ENCODE peak calls at places on chromosomes 2 and 18, in five cellular contexts. One of them, this sample, is unnamed.
A peak's percentile ranks its signal among the peaks of the same experiment; 100 is the strongest.

GRCh38 chr2:51859260-51859659 is 827.3 kb upstream of the NRXN1 start:
- DNase-seq in A549: no peak
- DNase-seq in H1: no peak
- DNase-seq in K562: no peak
- DNase-seq in GM12878: no peak
- DNase-seq in this sample: no peak

GRCh38 chr2:39597309-39597708 is 68.4 kb upstream of the TMEM178A start:
- DNase-seq in GM12878: no peak
- DNase-seq in K562: no peak
- DNase-seq in H1: no peak
- DNase-seq in A549: no peak
- DNase-seq in this sample: no peak

GRCh38 chr2:41610501-41611242 is 437.1 kb upstream of the PKDCC start:
- DNase-seq in K562: no peak
- DNase-seq in GM12878: no peak
- DNase-seq in A549: no peak
- DNase-seq in H1: no peak
- DNase-seq in this sample: peak; percentile 36

GRCh38 chr2:105617631-105618350 is 126.9 kb upstream of the NCK2 start:
- DNase-seq in K562: no peak
- DNase-seq in H1: no peak
- DNase-seq in A549: no peak
- DNase-seq in GM12878: no peak
- DNase-seq in this sample: no peak

GRCh38 chr2:99856119-99856518 is 286.3 kb downstream of the AFF3 start:
- DNase-seq in H1: no peak
- DNase-seq in GM12878: no peak
- DNase-seq in A549: no peak
- DNase-seq in K562: no peak
- DNase-seq in this sample: no peak

GRCh38 chr2:33372940-33373553 is 103.4 kb upstream of the RASGRP3 start:
- DNase-seq in H1: no peak
- DNase-seq in A549: peak; percentile 61
- DNase-seq in GM12878: peak; percentile 19
- DNase-seq in K562: peak; percentile 58
- DNase-seq in this sample: peak; percentile 28

GRCh38 chr2:95277246-95277906 is 3.1 kb downstream of the PROM2 start:
- DNase-seq in K562: peak; percentile 72
- DNase-seq in H1: no peak
- DNase-seq in GM12878: no peak
- DNase-seq in A549: no peak
- DNase-seq in this sample: no peak

GRCh38 chr2:217412721-217413120 is 552.9 kb upstream of the TNP1 start:
- DNase-seq in H1: no peak
- DNase-seq in K562: no peak
- DNase-seq in A549: no peak
- DNase-seq in GM12878: no peak
- DNase-seq in this sample: no peak

GRCh38 chr18:77044866-77045664 is 87.5 kb downstream of the MBP start:
- DNase-seq in K562: no peak
- DNase-seq in GM12878: no peak
- DNase-seq in A549: no peak
- DNase-seq in H1: no peak
- DNase-seq in this sample: no peak

GRCh38 chr18:43774497-43774896 is 497.2 kb upstream of the SYT4 start:
- DNase-seq in H1: no peak
- DNase-seq in GM12878: no peak
- DNase-seq in K562: no peak
- DNase-seq in A549: no peak
- DNase-seq in this sample: no peak

GRCh38 chr2:180730976-180731375 is 249.4 kb upstream of the UBE2E3 start:
- DNase-seq in A549: no peak
- DNase-seq in GM12878: no peak
- DNase-seq in H1: no peak
- DNase-seq in K562: no peak
- DNase-seq in this sample: peak; percentile 27

GRCh38 chr2:55309441-55309840 is 40.4 kb upstream of the MTIF2 start:
- DNase-seq in K562: no peak
- DNase-seq in H1: no peak
- DNase-seq in A549: no peak
- DNase-seq in GM12878: no peak
- DNase-seq in this sample: peak; percentile 80

GRCh38 chr2:178072383-178073301 is at the start of gene PDE11A:
- DNase-seq in H1: peak; percentile 85
- DNase-seq in GM12878: no peak
- DNase-seq in K562: peak; percentile 83
- DNase-seq in A549: peak; percentile 45
- DNase-seq in this sample: peak; percentile 66
- TF ChIP-seq POLR2A in H1: no peak
- TF ChIP-seq POLR2A in GM12878: no peak
- TF ChIP-seq POLR2A in K562: peak; percentile 87
- TF ChIP-seq POLR2A in A549: peak; percentile 74
- TF ChIP-seq POLR2A in this sample: no peak

GRCh38 chr2:238250896-238251295 is 11.1 kb upstream of the HES6 start:
- DNase-seq in GM12878: no peak
- DNase-seq in H1: no peak
- DNase-seq in K562: no peak
- DNase-seq in A549: no peak
- DNase-seq in this sample: no peak

GRCh38 chr2:238251331-238251730 is 11.5 kb upstream of the HES6 start:
- DNase-seq in A549: no peak
- DNase-seq in H1: no peak
- DNase-seq in K562: no peak
- DNase-seq in GM12878: no peak
- DNase-seq in this sample: no peak

GRCh38 chr2:238254095-238254494 is 14.3 kb upstream of the HES6 start:
- DNase-seq in GM12878: no peak
- DNase-seq in A549: no peak
- DNase-seq in K562: no peak
- DNase-seq in H1: no peak
- DNase-seq in this sample: no peak

GRCh38 chr2:238251986-238252385 is 12.1 kb upstream of the HES6 start:
- DNase-seq in GM12878: no peak
- DNase-seq in H1: no peak
- DNase-seq in A549: no peak
- DNase-seq in K562: no peak
- DNase-seq in this sample: no peak

GRCh38 chr2:238252766-238253630 is 13.2 kb upstream of the HES6 start:
- DNase-seq in K562: no peak
- DNase-seq in GM12878: no peak
- DNase-seq in A549: no peak
- DNase-seq in H1: no peak
- DNase-seq in this sample: no peak
- TF ChIP-seq USF2 in K562: no peak
- TF ChIP-seq USF2 in GM12878: no peak
- TF ChIP-seq USF2 in A549: no peak
- TF ChIP-seq USF2 in H1: no peak
- TF ChIP-seq USF2 in this sample: no peak

GRCh38 chr2:43220229-43220981 is 6.0 kb downstream of the ZFP36L2 start:
- DNase-seq in K562: no peak
- DNase-seq in H1: no peak
- DNase-seq in A549: no peak
- DNase-seq in GM12878: no peak
- DNase-seq in this sample: peak; percentile 42

GRCh38 chr2:43222472-43223146 is 3.8 kb downstream of the ZFP36L2 start:
- DNase-seq in H1: no peak
- DNase-seq in K562: no peak
- DNase-seq in GM12878: no peak
- DNase-seq in A549: no peak
- DNase-seq in this sample: peak; percentile 41

GRCh38 chr2:43223412-43224040 is 2.9 kb downstream of the ZFP36L2 start:
- DNase-seq in K562: no peak
- DNase-seq in H1: no peak
- DNase-seq in GM12878: no peak
- DNase-seq in A549: no peak
- DNase-seq in this sample: peak; percentile 57

GRCh38 chr2:43220982-43221659 is 5.3 kb downstream of the ZFP36L2 start:
- DNase-seq in A549: no peak
- DNase-seq in K562: peak; percentile 31
- DNase-seq in H1: peak; percentile 62
- DNase-seq in GM12878: no peak
- DNase-seq in this sample: peak; percentile 95

DNA sequence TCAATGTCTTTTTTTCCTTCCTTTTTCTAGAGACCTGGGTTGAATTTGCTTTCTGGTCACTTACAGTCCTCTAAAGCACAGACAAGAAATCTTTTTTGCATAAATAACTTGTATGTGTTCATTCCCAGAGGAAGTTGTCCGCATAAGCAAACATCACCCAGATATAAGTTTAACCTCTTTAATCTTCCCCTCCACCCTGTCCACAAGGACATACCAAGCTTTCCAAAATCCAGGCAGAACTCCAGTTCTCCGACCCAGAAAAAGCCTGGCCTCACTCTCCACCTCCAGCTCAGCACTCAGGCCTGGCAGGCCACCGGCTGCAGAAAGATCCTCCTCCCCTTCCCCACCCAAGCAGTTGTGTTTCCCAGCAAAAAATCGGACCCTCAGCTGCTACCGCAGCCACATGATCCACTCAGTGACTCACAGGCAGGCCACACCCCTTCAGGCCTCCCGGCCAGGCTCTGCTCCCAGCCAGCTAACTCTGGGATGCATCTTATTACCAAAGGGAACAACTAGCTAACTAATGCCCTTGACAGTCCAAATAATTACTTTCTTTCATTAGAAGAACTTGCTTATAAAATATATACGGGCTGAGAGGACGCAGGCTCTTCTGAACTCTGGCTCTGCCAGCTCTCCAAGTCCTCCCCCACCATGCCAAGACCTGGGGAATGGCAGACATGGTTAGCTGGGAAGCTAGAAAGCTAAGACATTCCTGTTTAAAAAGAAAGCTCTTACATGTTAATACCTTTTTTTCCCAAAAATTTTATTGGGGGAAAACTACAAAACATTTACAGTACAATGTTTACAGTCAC is 4.5 kb downstream of the ZFP36L2 start:
- DNase-seq in K562: peak; percentile 69
- DNase-seq in H1: peak; percentile 86
- DNase-seq in A549: peak; percentile 89
- DNase-seq in GM12878: no peak
- DNase-seq in this sample: peak; percentile 97
- TF ChIP-seq POLR2A in K562: peak; percentile 81
- TF ChIP-seq POLR2A in H1: no peak
- TF ChIP-seq POLR2A in A549: peak; percentile 29
- TF ChIP-seq POLR2A in GM12878: no peak
- TF ChIP-seq POLR2A in this sample: peak; percentile 1

GRCh38 chr2:72092099-72092498 is 55.6 kb downstream of the CYP26B1 start:
- DNase-seq in K562: no peak
- DNase-seq in GM12878: no peak
- DNase-seq in H1: no peak
- DNase-seq in A549: no peak
- DNase-seq in this sample: no peak
- TF ChIP-seq USF2 in K562: no peak
- TF ChIP-seq USF2 in GM12878: no peak
- TF ChIP-seq USF2 in H1: no peak
- TF ChIP-seq USF2 in A549: no peak
- TF ChIP-seq USF2 in this sample: no peak

DNA sequence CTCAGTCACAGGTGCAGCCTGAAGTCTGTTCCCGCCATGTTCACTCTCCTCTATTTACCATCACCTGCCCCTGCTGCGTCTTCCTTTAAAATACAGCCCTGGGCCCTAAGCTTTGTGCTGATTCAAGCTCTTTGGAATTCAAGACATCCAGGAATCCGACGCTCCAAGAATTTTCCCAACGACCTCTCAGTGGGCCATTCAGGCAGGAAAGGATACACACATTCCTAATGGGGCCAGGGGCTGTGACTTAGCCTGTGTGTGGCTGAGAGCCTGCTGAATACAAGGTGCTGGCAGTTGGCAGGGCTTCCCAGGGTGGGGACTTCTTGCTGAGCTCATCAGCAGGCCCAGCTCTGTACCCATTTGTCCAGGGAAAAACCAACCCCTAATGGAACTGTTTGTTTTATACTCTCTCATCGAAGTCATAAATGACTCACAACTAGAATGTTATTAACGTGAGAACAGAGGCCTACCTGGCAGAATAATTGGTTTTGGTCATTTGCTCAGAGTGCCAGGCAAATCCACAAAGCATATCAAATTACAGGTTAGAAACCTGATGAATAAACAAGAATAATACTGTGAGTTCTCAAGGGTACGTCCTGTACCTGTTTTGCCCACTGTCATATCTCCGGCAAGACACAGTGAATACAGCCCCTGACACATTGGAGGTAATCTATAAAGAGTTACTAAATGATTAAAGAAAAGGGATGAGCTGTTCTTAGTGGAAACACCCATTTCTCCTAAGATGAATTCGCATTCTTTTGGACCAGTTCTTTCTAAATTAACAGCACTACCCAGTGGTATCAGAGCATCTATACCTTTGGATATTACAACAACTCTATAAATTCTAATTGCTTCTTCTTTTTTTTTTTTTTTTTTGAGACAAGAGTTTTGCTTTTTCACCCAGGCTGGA is 12.6 kb upstream of the KCMF1 start:
- DNase-seq in H1: peak; percentile 78
- DNase-seq in A549: peak; percentile 96
- DNase-seq in GM12878: no peak
- DNase-seq in K562: no peak
- DNase-seq in this sample: peak; percentile 97
- TF ChIP-seq POLR2A in H1: peak; percentile 44
- TF ChIP-seq POLR2A in A549: no peak
- TF ChIP-seq POLR2A in GM12878: no peak
- TF ChIP-seq POLR2A in K562: no peak
- TF ChIP-seq POLR2A in this sample: peak; percentile 28

GRCh38 chr2:46236876-46237859 is 60.0 kb upstream of the EPAS1 start:
- DNase-seq in K562: no peak
- DNase-seq in H1: no peak
- DNase-seq in GM12878: no peak
- DNase-seq in A549: no peak
- DNase-seq in this sample: no peak

GRCh38 chr2:46241344-46241743 is 55.9 kb upstream of the EPAS1 start:
- DNase-seq in H1: no peak
- DNase-seq in GM12878: no peak
- DNase-seq in A549: no peak
- DNase-seq in K562: no peak
- DNase-seq in this sample: peak; percentile 27

GRCh38 chr2:46239175-46239846 is 57.9 kb upstream of the EPAS1 start:
- DNase-seq in H1: no peak
- DNase-seq in GM12878: no peak
- DNase-seq in K562: no peak
- DNase-seq in A549: no peak
- DNase-seq in this sample: no peak

GRCh38 chr2:46236006-46236875 is 61.0 kb upstream of the EPAS1 start:
- DNase-seq in H1: no peak
- DNase-seq in A549: no peak
- DNase-seq in K562: no peak
- DNase-seq in GM12878: no peak
- DNase-seq in this sample: no peak

GRCh38 chr2:46239847-46240181 is 57.4 kb upstream of the EPAS1 start:
- DNase-seq in A549: no peak
- DNase-seq in GM12878: peak; percentile 47
- DNase-seq in K562: no peak
- DNase-seq in H1: no peak
- DNase-seq in this sample: no peak
- TF ChIP-seq USF2 in A549: no peak
- TF ChIP-seq USF2 in GM12878: no peak
- TF ChIP-seq USF2 in K562: no peak
- TF ChIP-seq USF2 in H1: no peak
- TF ChIP-seq USF2 in this sample: no peak

This sample was measured in IMR-90.